ENCODE peak calls at places on chromosomes 11 and 22, in nine cellular contexts. X is nucleus accumbens; E is cardiac fibroblast; H is NCI-H510A; U is stimulated activated naive CD8-positive, alpha-beta T cell treated with anti-CD3 and anti-CD28 coated beads, Interleukin-15, Interleukin-2, amounts not matched to agents 100 U/mL and 50 U/mL, for 24 hours; P is nephron progenitor cell; C is GM23338; W is HuH-7.5; O is GM03348. T is an unnamed sample.

GRCh38 chr11:30619767-30620166 is 33.6 kb upstream of the MPPED2 start:
- DNase-seq in P (no peak), O (no peak), W (no peak), H (no peak), E (no peak), C (no peak), U (no peak), X (no peak), T (no peak)

GRCh38 chr11:35675901-35676610 is 13.5 kb downstream of the TRIM44 start:
- DNase-seq in X (no peak), E (peak), W (no peak), H (no peak), U (no peak), O (no peak), C (no peak), P (no peak), T (no peak)

GRCh38 chr11:124895471-124895971 is 2.1 kb downstream of the ROBO4 start:
- DNase-seq in H (no peak), C (no peak), O (peak), W (no peak), E (no peak), X (no peak), P (no peak), U (no peak), T (peak)

GRCh38 chr11:102653744-102654291 is 28.7 kb upstream of the MMP20 start:
- DNase-seq in O (no peak), P (no peak), C (no peak), U (no peak), E (peak), H (no peak), X (no peak), W (no peak), T (no peak)

GRCh38 chr22:40107756-40108437 is 69.8 kb upstream of the TNRC6B start:
- DNase-seq in O (peak), W (no peak), P (no peak), X (no peak), C (no peak), H (no peak), U (peak), E (peak), T (no peak)

GRCh38 chr11:126167476-126167875 is 44.0 kb downstream of the RPUSD4 start:
- DNase-seq in U (no peak), C (no peak), E (no peak), H (no peak), W (no peak), P (no peak), X (no peak), O (no peak), T (no peak)

GRCh38 chr22:19607198-19608113 is 83.2 kb upstream of the CLDN5 start:
- DNase-seq in O (no peak), W (no peak), H (peak), P (no peak), X (no peak), C (peak), E (peak), U (peak), T (no peak)

GRCh38 chr11:17972987-17973386 is 39.9 kb downstream of the SERGEF start:
- DNase-seq in O (peak), H (no peak), C (peak), W (no peak), P (peak), X (no peak), E (peak), U (peak), T (peak)

GRCh38 chr11:45100338-45100737 is 46.1 kb upstream of the PRDM11 start:
- DNase-seq in C (peak), H (no peak), O (peak), E (peak), X (no peak), U (no peak), P (no peak), W (no peak), T (no peak)

GRCh38 chr11:2916114-2916891 is 12.9 kb downstream of the PHLDA2 start:
- DNase-seq in C (no peak), O (no peak), X (no peak), E (no peak), U (no peak), W (no peak), P (no peak), H (no peak), T (no peak)

GRCh38 chr11:88972210-88972609 is 93.6 kb downstream of the GRM5 start:
- DNase-seq in P (no peak), W (no peak), C (no peak), X (no peak), U (no peak), E (no peak), O (no peak), H (no peak), T (no peak)

GRCh38 chr11:120182790-120183491 is 27.9 kb upstream of the OAF start:
- DNase-seq in C (peak), H (no peak), P (peak), U (no peak), X (no peak), E (peak), O (no peak), W (peak), T (peak)

GRCh38 chr22:46086577-46087335 is 63.6 kb upstream of the PPARA start:
- DNase-seq in X (no peak), C (no peak), W (no peak), P (no peak), H (no peak), U (no peak), O (no peak), E (peak), T (no peak)